ENCODE peak calls at places on chromosomes 3 and 15, in six cellular contexts. One of them, this sample, is unnamed.

GRCh38 chr15:62896969-62897486 is 145.5 kb upstream of the TPM1 start:
- DNase-seq in HL-60: no peak
- DNase-seq in dermis microvascular lymphatic vessel endothelial cell: peak; percentile 99
- DNase-seq in T follicular helper cell: no peak
- DNase-seq in CD4-positive, alpha-beta T cell: no peak
- DNase-seq in sigmoid colon: peak; percentile 97
- DNase-seq in this sample: peak; percentile 89

GRCh38 chr3:4038351-4038750 is 239.1 kb downstream of the LRRN1 start:
- DNase-seq in HL-60: no peak
- DNase-seq in dermis microvascular lymphatic vessel endothelial cell: no peak
- DNase-seq in T follicular helper cell: no peak
- DNase-seq in CD4-positive, alpha-beta T cell: no peak
- DNase-seq in sigmoid colon: no peak
- DNase-seq in this sample: no peak

GRCh38 chr3:160440687-160441086 is 8.9 kb downstream of the TRIM59 start:
- DNase-seq in HL-60: no peak
- DNase-seq in dermis microvascular lymphatic vessel endothelial cell: no peak
- DNase-seq in T follicular helper cell: no peak
- DNase-seq in CD4-positive, alpha-beta T cell: no peak
- DNase-seq in sigmoid colon: no peak
- DNase-seq in this sample: no peak

GRCh38 chr3:12679468-12679867 is 15.6 kb upstream of the RAF1 start:
- DNase-seq in HL-60: no peak
- DNase-seq in dermis microvascular lymphatic vessel endothelial cell: no peak
- DNase-seq in T follicular helper cell: no peak
- DNase-seq in CD4-positive, alpha-beta T cell: no peak
- DNase-seq in sigmoid colon: no peak
- DNase-seq in this sample: no peak

GRCh38 chr15:90994059-90994416 is 297 bp downstream of the PRC1 start:
- DNase-seq in HL-60: no peak
- DNase-seq in dermis microvascular lymphatic vessel endothelial cell: no peak
- DNase-seq in T follicular helper cell: no peak
- DNase-seq in CD4-positive, alpha-beta T cell: no peak
- DNase-seq in sigmoid colon: no peak
- DNase-seq in this sample: peak; percentile 65

GRCh38 chr3:194577985-194578905 is 55.0 kb downstream of the TMEM44 start:
- DNase-seq in HL-60: no peak
- DNase-seq in dermis microvascular lymphatic vessel endothelial cell: peak; percentile 90
- DNase-seq in T follicular helper cell: no peak
- DNase-seq in CD4-positive, alpha-beta T cell: no peak
- DNase-seq in sigmoid colon: no peak
- DNase-seq in this sample: peak; percentile 90

GRCh38 chr3:24591661-24592555 is 97.3 kb upstream of the THRB start:
- DNase-seq in HL-60: no peak
- DNase-seq in dermis microvascular lymphatic vessel endothelial cell: peak; percentile 10
- DNase-seq in T follicular helper cell: no peak
- DNase-seq in CD4-positive, alpha-beta T cell: no peak
- DNase-seq in sigmoid colon: no peak
- DNase-seq in this sample: no peak

GRCh38 chr3:195458188-195458800 is 15.5 kb upstream of the ACAP2 start:
- DNase-seq in HL-60: peak; percentile 8
- DNase-seq in dermis microvascular lymphatic vessel endothelial cell: peak; percentile 7
- DNase-seq in T follicular helper cell: no peak
- DNase-seq in CD4-positive, alpha-beta T cell: no peak
- DNase-seq in sigmoid colon: no peak
- DNase-seq in this sample: no peak

GRCh38 chr3:122577409-122578028 is at the start of gene PARP15:
- DNase-seq in HL-60: no peak
- DNase-seq in dermis microvascular lymphatic vessel endothelial cell: peak; percentile 27
- DNase-seq in T follicular helper cell: no peak
- DNase-seq in CD4-positive, alpha-beta T cell: peak; percentile 42
- DNase-seq in sigmoid colon: no peak
- DNase-seq in this sample: no peak

GRCh38 chr15:58332676-58333400 is 99.0 kb upstream of the LIPC start:
- DNase-seq in HL-60: peak; percentile 12
- DNase-seq in dermis microvascular lymphatic vessel endothelial cell: no peak
- DNase-seq in T follicular helper cell: no peak
- DNase-seq in CD4-positive, alpha-beta T cell: no peak
- DNase-seq in sigmoid colon: no peak
- DNase-seq in this sample: no peak

GRCh38 chr15:84714816-84715215 is 1.1 kb downstream of the SEC11A start:
- DNase-seq in HL-60: no peak
- DNase-seq in dermis microvascular lymphatic vessel endothelial cell: no peak
- DNase-seq in T follicular helper cell: no peak
- DNase-seq in CD4-positive, alpha-beta T cell: no peak
- DNase-seq in sigmoid colon: no peak
- DNase-seq in this sample: no peak

GRCh38 chr15:77066961-77067690 is 3.8 kb downstream of the TSPAN3 start:
- DNase-seq in HL-60: no peak
- DNase-seq in dermis microvascular lymphatic vessel endothelial cell: peak; percentile 69
- DNase-seq in T follicular helper cell: no peak
- DNase-seq in CD4-positive, alpha-beta T cell: no peak
- DNase-seq in sigmoid colon: no peak
- DNase-seq in this sample: no peak

This sample was measured in tibial artery.